ENCODE peak calls at places on chromosomes 4 and X, in eight cellular contexts. I, U, P, J, A, K, T and F are unnamed samples. For H3K27me3, the result is how much of the 10 kb centered on the place peaks cover.

GRCh38 chr4:42786350-42787070 is 106.0 kb upstream of the GRXCR1 start:
- DNase-seq in U (no peak), P (no peak), J (peak), I (no peak), T (no peak), K (no peak), A (no peak), F (no peak)

GRCh38 chr4:77104405-77105292 is 28.9 kb upstream of the CCNI start:
- DNase-seq in A (no peak), P (peak), I (no peak), U (peak), K (peak), J (peak), T (peak), F (peak)

GRCh38 chr4:71785957-71786356 is 2.1 kb upstream of the GC start:
- DNase-seq in A (no peak), K (peak), J (no peak), P (no peak), U (no peak), T (no peak), I (no peak), F (no peak)

GRCh38 chr4:146379744-146380143 is 142.0 kb downstream of the SLC10A7 start:
- DNase-seq in K (peak), J (no peak), I (no peak), P (no peak), U (no peak), A (peak), T (no peak), F (no peak)

GRCh38 chr4:6633091-6633906 is 7.2 kb upstream of the MRFAP1 start:
- DNase-seq in P (no peak), T (no peak), I (no peak), A (peak), U (no peak), K (peak), J (no peak), F (no peak)

GRCh38 chr4:22672944-22673343 is 19.8 kb upstream of the GBA3 start:
- DNase-seq in A (no peak), P (no peak), I (no peak), J (no peak), U (no peak), K (no peak), T (no peak), F (no peak)

GRCh38 chr4:17811078-17811603 is 362 bp downstream of the NCAPG start:
- DNase-seq in U (no peak), I (no peak), T (no peak), K (no peak), P (no peak), A (no peak), J (peak), F (peak)

GRCh38 chrX:101237041-101237440 is 17.5 kb downstream of the DRP2 start:
- DNase-seq in A (no peak), P (no peak), K (no peak), T (no peak), J (no peak), I (no peak), U (no peak), F (no peak)

GRCh38 chr4:77712675-77713074 is 106.5 kb downstream of the CNOT6L start:
- DNase-seq in J (no peak), T (no peak), K (no peak), I (no peak), U (no peak), P (no peak), A (no peak), F (no peak)

GRCh38 chr4:107130157-107130556 is 94.0 kb upstream of the DKK2 start:
- DNase-seq in P (no peak), U (no peak), J (no peak), I (no peak), K (no peak), T (no peak), A (no peak), F (no peak)

GRCh38 chr4:74041418-74041817 is 2.9 kb upstream of the CXCL3 start:
- DNase-seq in A (no peak), P (no peak), T (no peak), K (no peak), J (no peak), I (no peak), U (no peak), F (no peak)

GRCh38 chr4:88971536-88971935 is 85.4 kb downstream of the FAM13A start:
- DNase-seq in P (no peak), A (no peak), T (no peak), I (no peak), U (no peak), K (no peak), J (no peak), F (no peak)

GRCh38 chr4:152535236-152535902 is 523 bp downstream of the FBXW7 start:
- DNase-seq in I (peak), J (no peak), A (peak), U (peak), P (no peak), T (no peak), K (no peak), F (peak)

GRCh38 chrX:154714925-154715324 is 36.0 kb downstream of the GAB3 start:
- DNase-seq in K (peak), I (no peak), U (peak), A (peak), P (no peak), J (no peak), T (no peak), F (peak)

GRCh38 chrX:71253253-71254091 is 468 bp downstream of the ZMYM3 start:
- DNase-seq in J (no peak), T (no peak), K (peak), A (peak), I (no peak), U (peak), P (no peak), F (peak)

GRCh38 chrX:45329217-45329616 is 128.5 kb upstream of the DIPK2B start:
- DNase-seq in T (no peak), P (no peak), I (no peak), U (no peak), A (no peak), K (no peak), J (no peak), F (no peak)

GRCh38 chrX:154322890-154323289 is 27.3 kb downstream of the TKTL1 start:
- DNase-seq in P (no peak), T (no peak), I (no peak), J (no peak), U (no peak), A (no peak), K (no peak), F (no peak)

GRCh38 chrX:154549766-154550165 is 2.3 kb downstream of the IKBKG start:
- DNase-seq in A (peak), K (peak), T (no peak), J (no peak), I (no peak), P (no peak), U (no peak), F (no peak)

GRCh38 chrX:153592966-153593688 is 5.8 kb downstream of the CCNQ start:
- DNase-seq in I (no peak), J (no peak), A (no peak), T (no peak), U (no peak), K (no peak), P (no peak), F (no peak)

GRCh38 chr4:102493257-102493656 is 7.9 kb upstream of the NFKB1 start:
- DNase-seq in J (no peak), A (no peak), T (no peak), I (no peak), K (no peak), U (no peak), P (no peak), F (no peak)
- H3K27me3 ChIP-seq in J (under half), A (under half), T (under half), I (under half), K (under half), U (under half), P (under half), F (under half)

GRCh38 chr4:8863759-8864682 is 7.6 kb downstream of the HMX1 start:
- DNase-seq in A (no peak), K (no peak), T (no peak), P (no peak), U (no peak), I (no peak), J (no peak), F (no peak)
- H3K27me3 ChIP-seq in A (half or more), K (half or more), T (under half), P (under half), U (under half), I (under half), J (half or more), F (half or more)

GRCh38 chr4:25234390-25235367 is 846 bp downstream of the PI4K2B start:
- DNase-seq in P (peak), A (peak), I (peak), K (peak), T (no peak), J (peak), U (peak), F (peak)

GRCh38 chr4:25235401-25235800 is 1.6 kb downstream of the PI4K2B start:
- DNase-seq in T (no peak), K (no peak), U (no peak), J (no peak), I (no peak), A (no peak), P (no peak), F (no peak)

GRCh38 chr4:25233737-25234389 is at the start of gene PI4K2B:
- DNase-seq in A (peak), U (peak), T (peak), J (peak), P (peak), K (peak), I (peak), F (peak)

GRCh38 chr4:25236971-25237370 is 3.1 kb downstream of the PI4K2B start:
- DNase-seq in T (no peak), A (no peak), J (no peak), P (no peak), I (no peak), U (no peak), K (no peak), F (no peak)

DNA sequence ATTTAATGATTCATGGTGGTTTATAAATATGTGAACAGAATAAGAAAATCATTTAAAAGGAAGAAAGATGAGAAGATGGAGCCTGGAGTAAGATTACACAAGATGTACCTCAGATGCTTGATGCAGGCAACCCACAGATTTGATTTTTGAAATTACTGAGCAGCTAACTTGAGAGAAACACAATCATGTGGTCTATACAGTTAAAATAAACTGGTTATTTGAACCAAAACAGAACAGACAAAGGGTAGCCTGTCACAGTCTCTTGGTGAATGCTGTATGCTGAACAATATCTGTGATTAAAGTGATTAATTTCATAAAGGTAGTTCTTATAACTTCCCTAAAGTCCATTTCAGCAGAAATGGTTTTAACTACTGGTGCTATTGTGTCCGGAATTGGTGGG is 4.2 kb downstream of the PI4K2B start:
- DNase-seq in J (no peak), K (no peak), P (no peak), I (no peak), A (no peak), U (no peak), T (no peak), F (no peak)
- H3K27me3 ChIP-seq in J (under half), K (under half), P (under half), I (under half), A (under half), U (under half), T (under half), F (under half)

GRCh38 chrX:115021121-115021520 is 3.7 kb upstream of the IL13RA2 start:
- DNase-seq in J (no peak), K (peak), A (no peak), P (no peak), T (no peak), I (no peak), U (no peak), F (no peak)
- H3K27me3 ChIP-seq in J (under half), K (under half), A (under half), P (under half), T (under half), I (under half), U (under half), F (under half)

DNA sequence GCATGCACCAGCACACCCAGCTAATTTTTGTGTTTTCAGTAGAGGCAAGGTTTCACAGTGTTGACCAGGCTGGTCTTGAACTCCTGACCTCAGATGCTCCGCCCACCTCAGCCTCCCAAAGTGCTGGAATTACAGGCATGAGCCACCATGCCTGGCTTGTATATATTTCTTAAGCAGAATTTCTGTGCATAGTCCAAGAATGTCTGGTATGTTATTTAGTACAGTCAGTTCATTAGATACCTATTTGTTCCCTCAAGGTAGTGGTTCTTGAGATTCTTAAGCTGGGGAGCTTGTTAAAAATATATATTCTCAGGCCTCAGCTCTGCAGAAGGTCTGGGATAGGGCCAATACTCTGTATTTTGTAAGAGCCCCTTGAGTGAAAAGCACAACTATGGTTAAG is 4.6 kb upstream of the SERTM2 start:
- DNase-seq in I (no peak), A (no peak), K (no peak), P (no peak), J (no peak), T (no peak), U (no peak), F (no peak)
- H3K27me3 ChIP-seq in I (under half), A (under half), K (under half), P (under half), J (under half), T (under half), U (under half), F (under half)

GRCh38 chr4:190016369-190017289 is 10.4 kb downstream of the FRG2 start:
- DNase-seq in I (no peak), P (no peak), K (no peak), T (no peak), U (no peak), J (no peak), A (no peak), F (no peak)
- H3K27me3 ChIP-seq in I (under half), P (under half), K (under half), T (under half), U (under half), J (under half), A (half or more), F (half or more)

DNA sequence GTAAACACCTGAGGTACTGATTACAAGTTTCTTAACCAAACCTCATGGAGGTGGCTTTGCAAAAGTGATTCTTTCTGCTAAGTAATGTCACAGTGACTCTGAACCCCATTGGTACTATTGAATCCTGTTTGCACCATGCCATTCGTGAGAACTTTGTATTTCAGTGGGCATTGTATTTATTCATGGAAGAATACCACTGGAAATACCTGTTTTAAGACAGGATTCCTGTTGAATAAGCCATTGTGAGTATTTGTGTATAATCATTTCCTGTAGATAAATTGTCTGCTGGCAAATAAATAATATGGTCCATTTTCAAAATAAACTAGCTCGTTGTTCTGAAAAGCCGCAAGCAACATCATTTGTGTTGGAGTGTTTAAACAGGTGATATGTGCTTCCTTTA is 136.4 kb upstream of the GUCY1A1 start:
- DNase-seq in P (no peak), K (no peak), A (no peak), I (no peak), T (no peak), J (no peak), U (no peak), F (no peak)
- H3K27me3 ChIP-seq in P (under half), K (under half), A (under half), I (under half), T (under half), J (under half), U (under half), F (under half)

DNA sequence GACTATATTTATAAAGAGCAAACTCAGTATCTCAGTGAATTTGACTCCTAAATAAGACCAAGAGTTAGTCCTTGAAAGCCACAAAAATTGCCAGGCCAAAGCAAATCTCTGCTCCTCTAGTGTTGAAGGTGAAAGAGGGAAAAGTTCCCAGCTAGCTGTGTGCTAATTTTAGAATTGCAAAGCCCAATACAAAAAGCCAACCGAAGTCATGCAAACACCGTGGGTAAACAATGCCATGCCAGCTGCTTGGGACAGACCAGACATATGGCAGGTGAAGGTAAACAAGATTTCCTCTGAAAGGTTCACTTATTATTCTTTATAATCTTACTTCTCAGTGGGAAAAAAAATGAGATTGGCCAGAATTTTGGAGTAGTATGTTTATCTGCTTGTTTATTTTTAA is 80.5 kb upstream of the LNX1 start:
- DNase-seq in P (no peak), U (no peak), J (no peak), T (no peak), I (no peak), A (no peak), K (no peak), F (no peak)
- H3K27me3 ChIP-seq in P (under half), U (under half), J (under half), T (under half), I (under half), A (under half), K (under half), F (under half)

DNA sequence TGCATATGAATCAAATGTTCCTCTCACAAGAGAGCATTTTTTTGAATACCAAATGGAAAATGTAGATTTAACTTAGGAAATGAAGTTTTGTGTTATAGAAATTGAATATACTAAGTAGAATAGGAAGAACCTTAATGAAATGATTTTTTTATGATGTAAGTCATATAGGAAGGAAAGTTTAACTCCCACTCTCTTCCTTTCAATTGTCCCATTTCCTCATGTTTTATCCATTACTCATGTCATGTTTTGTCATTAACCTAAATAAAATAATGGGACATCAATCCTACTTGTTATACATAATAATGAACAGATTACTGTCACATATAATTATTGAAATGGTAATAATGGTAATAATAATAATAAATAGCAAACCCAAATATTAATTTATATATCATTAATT is 22.7 kb upstream of the SRD5A3 start:
- DNase-seq in A (no peak), I (no peak), U (no peak), T (no peak), J (no peak), K (no peak), P (no peak), F (no peak)
- H3K27me3 ChIP-seq in A (under half), I (under half), U (under half), T (under half), J (under half), K (under half), P (under half), F (under half)